ENCODE peak calls at places on chromosomes 1 and 21, in five cellular contexts. One of them, this sample, is unnamed.

GRCh38 chr1:94989911-94990463 is 63.1 kb upstream of the CNN3 start:
- DNase-seq in DND-41: no peak
- DNase-seq in lung: no peak
- DNase-seq in pancreas: no peak
- DNase-seq in heart right ventricle: no peak
- DNase-seq in this sample: no peak

GRCh38 chr1:6899141-6899540 is 113.9 kb downstream of the CAMTA1 start:
- DNase-seq in heart right ventricle: no peak
- DNase-seq in lung: no peak
- DNase-seq in DND-41: no peak
- DNase-seq in pancreas: no peak
- DNase-seq in this sample: no peak

GRCh38 chr21:39429445-39429844 is 16.1 kb downstream of the LCA5L start:
- DNase-seq in lung: no peak
- DNase-seq in heart right ventricle: no peak
- DNase-seq in pancreas: no peak
- DNase-seq in DND-41: no peak
- DNase-seq in this sample: no peak

GRCh38 chr21:33286600-33287456 is 20.7 kb downstream of the IL10RB start:
- DNase-seq in DND-41: no peak
- DNase-seq in heart right ventricle: no peak
- DNase-seq in pancreas: peak; percentile 37
- DNase-seq in lung: peak; percentile 73
- DNase-seq in this sample: no peak

GRCh38 chr1:116902027-116902426 is 7.7 kb upstream of the PTGFRN start:
- DNase-seq in lung: no peak
- DNase-seq in heart right ventricle: no peak
- DNase-seq in DND-41: no peak
- DNase-seq in pancreas: no peak
- DNase-seq in this sample: no peak

GRCh38 chr1:178091986-178092745 is 1.7 kb upstream of the RASAL2 start:
- DNase-seq in heart right ventricle: no peak
- DNase-seq in lung: no peak
- DNase-seq in pancreas: no peak
- DNase-seq in DND-41: no peak
- DNase-seq in this sample: no peak

GRCh38 chr1:241465673-241466072 is 53.9 kb downstream of the FH start:
- DNase-seq in heart right ventricle: no peak
- DNase-seq in DND-41: no peak
- DNase-seq in lung: no peak
- DNase-seq in pancreas: no peak
- DNase-seq in this sample: no peak

GRCh38 chr1:235952950-235953615 is 86.4 kb upstream of the LYST start:
- DNase-seq in DND-41: no peak
- DNase-seq in lung: no peak
- DNase-seq in heart right ventricle: no peak
- DNase-seq in pancreas: no peak
- DNase-seq in this sample: no peak

GRCh38 chr1:9822897-9823692 is 670 bp downstream of the CLSTN1 start:
- DNase-seq in lung: no peak
- DNase-seq in pancreas: peak; percentile 32
- DNase-seq in DND-41: peak; percentile 41
- DNase-seq in heart right ventricle: peak; percentile 36
- DNase-seq in this sample: peak; percentile 9

GRCh38 chr1:181635108-181635507 is 151.8 kb downstream of the CACNA1E start:
- DNase-seq in heart right ventricle: no peak
- DNase-seq in DND-41: no peak
- DNase-seq in pancreas: no peak
- DNase-seq in lung: no peak
- DNase-seq in this sample: no peak

GRCh38 chr1:78831731-78832360 is 174.7 kb downstream of the ADGRL4 start:
- DNase-seq in heart right ventricle: no peak
- DNase-seq in lung: no peak
- DNase-seq in DND-41: no peak
- DNase-seq in pancreas: no peak
- DNase-seq in this sample: no peak

GRCh38 chr1:53949023-53949611 is 3.0 kb downstream of the LRRC42 start:
- DNase-seq in lung: no peak
- DNase-seq in DND-41: peak; percentile 24
- DNase-seq in heart right ventricle: no peak
- DNase-seq in pancreas: peak; percentile 16
- DNase-seq in this sample: no peak

GRCh38 chr1:6386371-6386949 is 7.1 kb downstream of the ACOT7 start:
- DNase-seq in lung: no peak
- DNase-seq in pancreas: no peak
- DNase-seq in heart right ventricle: no peak
- DNase-seq in DND-41: no peak
- DNase-seq in this sample: no peak

GRCh38 chr1:46424730-46425129 is 30.6 kb downstream of the FAAH start:
- DNase-seq in lung: no peak
- DNase-seq in pancreas: no peak
- DNase-seq in DND-41: no peak
- DNase-seq in heart right ventricle: no peak
- DNase-seq in this sample: no peak

GRCh38 chr21:28587748-28588147 is 404.9 kb downstream of the LTN1 start:
- DNase-seq in DND-41: no peak
- DNase-seq in heart right ventricle: no peak
- DNase-seq in pancreas: no peak
- DNase-seq in lung: no peak
- DNase-seq in this sample: no peak

GRCh38 chr1:6450943-6451373 is 15.0 kb downstream of the TNFRSF25 start:
- DNase-seq in heart right ventricle: no peak
- DNase-seq in pancreas: no peak
- DNase-seq in DND-41: no peak
- DNase-seq in lung: no peak
- DNase-seq in this sample: no peak

GRCh38 chr1:86155807-86156561 is 588 bp downstream of the COL24A1 start:
- DNase-seq in heart right ventricle: peak; percentile 31
- DNase-seq in DND-41: no peak
- DNase-seq in lung: peak; percentile 30
- DNase-seq in pancreas: peak; percentile 7
- DNase-seq in this sample: no peak

GRCh38 chr1:7049913-7050625 is 264.8 kb downstream of the CAMTA1 start:
- DNase-seq in pancreas: no peak
- DNase-seq in DND-41: no peak
- DNase-seq in heart right ventricle: no peak
- DNase-seq in lung: no peak
- DNase-seq in this sample: no peak

GRCh38 chr1:43373034-43373940 is 5.5 kb upstream of the ELOVL1 start:
- DNase-seq in heart right ventricle: no peak
- DNase-seq in DND-41: no peak
- DNase-seq in pancreas: no peak
- DNase-seq in lung: no peak
- DNase-seq in this sample: no peak

GRCh38 chr21:45251635-45252447 is 35.9 kb downstream of the POFUT2 start:
- DNase-seq in DND-41: no peak
- DNase-seq in lung: no peak
- DNase-seq in pancreas: peak; percentile 6
- DNase-seq in heart right ventricle: no peak
- DNase-seq in this sample: no peak

GRCh38 chr1:39418223-39418622 is 73.2 kb upstream of the BMP8A start:
- DNase-seq in pancreas: no peak
- DNase-seq in lung: no peak
- DNase-seq in DND-41: no peak
- DNase-seq in heart right ventricle: no peak
- DNase-seq in this sample: no peak

GRCh38 chr1:156591432-156592157 is at the start of gene NAXE:
- DNase-seq in pancreas: peak; percentile 70
- DNase-seq in lung: peak; percentile 69
- DNase-seq in DND-41: peak; percentile 76
- DNase-seq in heart right ventricle: peak; percentile 73
- DNase-seq in this sample: peak; percentile 81

GRCh38 chr1:23895993-23896392 is 17.2 kb downstream of the CNR2 start:
- DNase-seq in lung: no peak
- DNase-seq in DND-41: no peak
- DNase-seq in heart right ventricle: no peak
- DNase-seq in pancreas: no peak
- DNase-seq in this sample: no peak

GRCh38 chr1:35768350-35769187 is 1.2 kb downstream of the CLSPN start:
- DNase-seq in heart right ventricle: no peak
- DNase-seq in DND-41: no peak
- DNase-seq in lung: no peak
- DNase-seq in pancreas: no peak
- DNase-seq in this sample: no peak

GRCh38 chr1:157399984-157400382 is 152.3 kb downstream of the FCRL5 start:
- DNase-seq in heart right ventricle: no peak
- DNase-seq in DND-41: no peak
- DNase-seq in pancreas: no peak
- DNase-seq in lung: no peak
- DNase-seq in this sample: no peak

DNA sequence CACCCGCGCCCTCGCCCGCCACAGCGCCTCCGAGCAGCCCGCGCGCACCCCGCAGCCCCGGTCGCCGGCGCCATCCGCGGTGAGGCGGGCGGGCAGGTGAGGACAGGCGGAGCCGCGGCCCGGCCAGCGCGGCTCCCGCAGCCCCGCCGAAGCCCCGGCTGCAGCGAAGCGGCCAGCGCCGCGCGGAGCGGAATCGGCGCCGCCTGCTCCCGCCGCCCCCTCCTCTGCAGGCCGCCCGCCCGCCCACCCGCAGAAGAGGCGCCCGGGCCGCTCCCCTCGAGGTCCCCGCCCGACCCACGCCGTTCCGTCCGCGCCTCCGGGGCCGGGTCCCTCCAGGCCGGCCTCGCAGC is 1.3 kb downstream of the PRDM16 start:
- DNase-seq in DND-41: no peak
- DNase-seq in heart right ventricle: no peak
- DNase-seq in lung: no peak
- DNase-seq in pancreas: no peak
- DNase-seq in this sample: no peak
- H3K27ac ChIP-seq in DND-41: no peak overlapping the region
- H3K27ac ChIP-seq in heart right ventricle: peak overlapping the region; percentile 94
- H3K27ac ChIP-seq in lung: peak overlapping the region; percentile 89
- H3K27ac ChIP-seq in pancreas: peak overlapping the region; percentile 96
- H3K27ac ChIP-seq in this sample: no peak overlapping the region

GRCh38 chr1:234413975-234414374 is 40.7 kb downstream of the COA6 start:
- DNase-seq in DND-41: no peak
- DNase-seq in heart right ventricle: no peak
- DNase-seq in lung: no peak
- DNase-seq in pancreas: no peak
- DNase-seq in this sample: no peak
- H3K36me3 ChIP-seq in DND-41: peaks cover 78% of the 10 kb centered on the region
- H3K36me3 ChIP-seq in heart right ventricle: peaks cover 93% of the 10 kb centered on the region
- H3K36me3 ChIP-seq in lung: peaks cover 13% of the 10 kb centered on the region
- H3K36me3 ChIP-seq in pancreas: peaks cover 21% of the 10 kb centered on the region
- H3K36me3 ChIP-seq in this sample: peaks cover 9% of the 10 kb centered on the region

GRCh38 chr1:180612591-180612990 is 19.2 kb upstream of the XPR1 start:
- DNase-seq in pancreas: no peak
- DNase-seq in heart right ventricle: no peak
- DNase-seq in lung: no peak
- DNase-seq in DND-41: no peak
- DNase-seq in this sample: no peak
- H3K27ac ChIP-seq in pancreas: no peak overlapping the region
- H3K27ac ChIP-seq in heart right ventricle: peak overlapping the region; percentile 75
- H3K27ac ChIP-seq in lung: no peak overlapping the region
- H3K27ac ChIP-seq in DND-41: no peak overlapping the region
- H3K27ac ChIP-seq in this sample: no peak overlapping the region

DNA sequence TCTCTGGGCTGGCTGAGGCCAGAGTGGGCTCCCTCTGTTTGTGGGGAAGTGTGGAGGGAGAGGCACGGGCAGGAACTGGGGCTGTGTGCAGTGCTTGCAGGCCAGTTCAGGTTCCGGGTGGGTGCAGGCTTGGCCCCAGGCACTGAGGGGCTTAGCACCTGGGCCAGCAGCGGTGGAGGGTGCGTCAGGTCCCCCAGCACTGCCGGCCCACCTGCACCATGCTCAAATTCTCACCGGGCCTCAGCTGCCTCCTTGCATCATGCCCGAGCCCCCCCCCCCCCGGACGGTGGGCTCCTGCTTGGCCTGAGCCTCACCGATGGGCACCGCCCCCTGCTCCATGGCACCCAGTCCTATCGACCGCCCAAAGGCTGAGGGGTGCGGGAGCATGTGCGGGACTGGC is 26.3 kb upstream of the FCGR2A start:
- DNase-seq in DND-41: no peak
- DNase-seq in pancreas: no peak
- DNase-seq in lung: no peak
- DNase-seq in heart right ventricle: no peak
- DNase-seq in this sample: no peak
- H3K36me3 ChIP-seq in DND-41: no peaks in the 10 kb centered on the region
- H3K36me3 ChIP-seq in pancreas: no peaks in the 10 kb centered on the region
- H3K36me3 ChIP-seq in lung: no peaks in the 10 kb centered on the region
- H3K36me3 ChIP-seq in heart right ventricle: no peaks in the 10 kb centered on the region
- H3K36me3 ChIP-seq in this sample: no peaks in the 10 kb centered on the region

GRCh38 chr1:230987446-230987845 is 8.6 kb downstream of the ARV1 start:
- DNase-seq in heart right ventricle: no peak
- DNase-seq in pancreas: no peak
- DNase-seq in DND-41: no peak
- DNase-seq in lung: no peak
- DNase-seq in this sample: no peak
- H3K27ac ChIP-seq in heart right ventricle: no peak overlapping the region
- H3K27ac ChIP-seq in pancreas: no peak overlapping the region
- H3K27ac ChIP-seq in DND-41: no peak overlapping the region
- H3K27ac ChIP-seq in lung: no peak overlapping the region
- H3K27ac ChIP-seq in this sample: no peak overlapping the region

GRCh38 chr1:206698990-206699586 is 14.4 kb downstream of the MAPKAPK2 start:
- DNase-seq in lung: no peak
- DNase-seq in DND-41: no peak
- DNase-seq in pancreas: no peak
- DNase-seq in heart right ventricle: no peak
- DNase-seq in this sample: no peak

GRCh38 chr1:206695751-206696150 is 11.0 kb downstream of the MAPKAPK2 start:
- DNase-seq in pancreas: no peak
- DNase-seq in heart right ventricle: no peak
- DNase-seq in lung: no peak
- DNase-seq in DND-41: no peak
- DNase-seq in this sample: no peak

GRCh38 chr1:206694551-206695124 is 9.9 kb downstream of the MAPKAPK2 start:
- DNase-seq in lung: no peak
- DNase-seq in pancreas: no peak
- DNase-seq in DND-41: no peak
- DNase-seq in heart right ventricle: no peak
- DNase-seq in this sample: no peak

GRCh38 chr1:206698011-206698410 is 13.3 kb downstream of the MAPKAPK2 start:
- DNase-seq in DND-41: no peak
- DNase-seq in lung: no peak
- DNase-seq in pancreas: no peak
- DNase-seq in heart right ventricle: no peak
- DNase-seq in this sample: no peak

DNA sequence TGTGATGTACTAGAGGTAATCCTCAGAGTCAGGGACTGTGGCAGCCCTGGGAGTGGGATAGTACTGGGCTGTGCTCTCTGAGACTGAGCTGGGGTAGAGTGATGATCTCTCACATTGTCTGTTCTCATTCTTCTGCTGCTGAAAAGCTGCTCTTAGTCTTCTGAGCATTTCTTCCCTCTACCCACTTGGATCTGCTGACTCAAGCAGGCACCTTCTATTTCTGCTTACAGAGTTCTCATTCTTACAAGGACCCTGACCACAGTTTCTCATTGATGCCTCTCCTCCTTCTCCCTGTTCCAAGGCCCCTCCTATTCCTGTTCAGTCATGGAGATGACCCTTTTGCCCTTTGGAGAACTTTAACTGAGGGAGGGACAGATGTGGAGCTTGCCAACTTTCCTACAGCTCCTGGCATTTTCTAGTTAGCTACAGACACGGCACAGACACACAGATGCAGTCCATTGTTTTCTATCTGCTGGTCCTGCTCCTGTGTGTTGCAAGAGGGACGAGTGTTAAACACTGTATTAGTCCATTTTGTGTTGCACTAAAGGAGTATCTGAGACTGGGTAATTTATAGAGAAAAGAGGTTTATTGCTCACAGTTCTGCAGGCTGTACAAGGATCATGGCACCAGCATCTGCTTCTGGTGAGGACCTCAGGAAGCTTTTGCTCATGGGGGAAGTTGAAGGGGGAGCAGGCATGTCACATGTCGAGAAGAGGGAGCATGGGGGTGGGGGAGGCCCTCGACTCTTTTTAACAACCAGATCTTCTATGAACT is 12.3 kb downstream of the MAPKAPK2 start:
- DNase-seq in heart right ventricle: no peak
- DNase-seq in lung: no peak
- DNase-seq in pancreas: no peak
- DNase-seq in DND-41: no peak
- DNase-seq in this sample: no peak
- H3K36me3 ChIP-seq in heart right ventricle: peaks cover 11% of the 10 kb centered on the region
- H3K36me3 ChIP-seq in lung: no peaks in the 10 kb centered on the region
- H3K36me3 ChIP-seq in pancreas: no peaks in the 10 kb centered on the region
- H3K36me3 ChIP-seq in DND-41: peaks cover 3% of the 10 kb centered on the region
- H3K36me3 ChIP-seq in this sample: peaks cover 3% of the 10 kb centered on the region